ENCODE peak calls at places on chromosomes 16 and 17, in four cellular contexts. T is body of pancreas, F is NCI-H2081, I is GM18507. X is an unnamed sample.

GRCh38 chr16:54027126-54027922 is 259.3 kb downstream of the IRX3 start:
- DNase-seq in I (no peak), F (no peak), T (no peak), X (no peak)

GRCh38 chr16:24525970-24526559 is 13.3 kb upstream of the RBBP6 start:
- DNase-seq in I (no peak), T (peak), F (no peak), X (no peak)

GRCh38 chr16:50360033-50360778 is 8.6 kb downstream of the BRD7 start:
- DNase-seq in F (no peak), T (no peak), I (no peak), X (no peak)

GRCh38 chr16:88792078-88792550 is 7.1 kb upstream of the PIEZO1 start:
- DNase-seq in I (no peak), F (no peak), T (no peak), X (no peak)

GRCh38 chr16:47905771-47906170 is 250.0 kb downstream of the ABCC12 start:
- DNase-seq in F (no peak), T (no peak), I (no peak), X (no peak)

GRCh38 chr16:4994719-4995434 is 36.7 kb downstream of the SEC14L5 start:
- DNase-seq in F (no peak), I (no peak), T (no peak), X (no peak)

GRCh38 chr16:27373312-27373711 is 28.7 kb upstream of the IL21R start:
- DNase-seq in I (no peak), F (no peak), T (no peak), X (no peak)

GRCh38 chr16:50972899-50973298 is 178.2 kb downstream of the SALL1 start:
- DNase-seq in T (peak), I (no peak), F (no peak), X (no peak)

GRCh38 chr16:56260378-56260987 is 69.2 kb downstream of the GNAO1 start:
- DNase-seq in I (no peak), F (no peak), T (no peak), X (no peak)

GRCh38 chr17:50209472-50210248 is 8.2 kb upstream of the COL1A1 start:
- DNase-seq in T (peak), I (no peak), F (no peak), X (peak)

GRCh38 chr17:41624208-41625101 is at the start of gene KRT17:
- DNase-seq in F (no peak), T (no peak), I (no peak), X (peak)

GRCh38 chr16:55625843-55626242 is 29.9 kb upstream of the SLC6A2 start:
- DNase-seq in F (no peak), T (no peak), I (no peak), X (no peak)

GRCh38 chr17:7043544-7044268 is at the start of gene SLC16A11:
- DNase-seq in T (peak), F (peak), I (no peak), X (peak)

GRCh38 chr17:59331929-59332889 is 754 bp downstream of the YPEL2 start:
- DNase-seq in F (no peak), I (no peak), T (peak), X (peak)

GRCh38 chr16:4891886-4892216 is 44.6 kb downstream of the UBN1 start:
- DNase-seq in T (no peak), I (no peak), F (peak), X (no peak)

GRCh38 chr16:65875362-65876199 is 490.9 kb upstream of the CDH5 start:
- DNase-seq in I (no peak), T (no peak), F (no peak), X (no peak)

GRCh38 chr17:34151081-34151480 is 104.0 kb upstream of the CCL2 start:
- DNase-seq in I (no peak), F (no peak), T (no peak), X (no peak)

GRCh38 chr17:82012482-82013295 is 10.0 kb downstream of the CENPX start:
- DNase-seq in F (no peak), T (no peak), I (no peak), X (peak)

GRCh38 chr16:85164838-85165516 is 52.7 kb upstream of the CIBAR2 start:
- DNase-seq in F (no peak), T (no peak), I (no peak), X (no peak)

GRCh38 chr17:50927287-50927686 is 61.1 kb upstream of the TOB1 start:
- DNase-seq in I (no peak), F (no peak), T (no peak), X (no peak)

GRCh38 chr17:56613131-56613530 is 19.6 kb downstream of the NOG start:
- DNase-seq in T (no peak), F (no peak), I (no peak), X (no peak)

GRCh38 chr16:15949210-15950166 is at the start of gene ABCC1:
- DNase-seq in I (peak), T (peak), F (peak), X (peak)

GRCh38 chr16:47581114-47581513 is 120.0 kb downstream of the PHKB start:
- DNase-seq in F (no peak), I (no peak), T (no peak), X (no peak)

GRCh38 chr16:20064931-20065330 is 8.8 kb downstream of the GPR139 start:
- DNase-seq in T (no peak), I (no peak), F (no peak), X (no peak)

GRCh38 chr17:54992797-54993639 is 24.5 kb downstream of the STXBP4 start:
- DNase-seq in T (no peak), I (no peak), F (peak), X (no peak)

GRCh38 chr17:18184143-18185007 is 747 bp downstream of the ALKBH5 start:
- DNase-seq in F (peak), I (no peak), T (peak), X (peak)

GRCh38 chr17:9247401-9247938 is 226.2 kb downstream of the NTN1 start:
- DNase-seq in I (no peak), F (no peak), T (no peak), X (no peak)

GRCh38 chr16:47037396-47037745 is 63.9 kb upstream of the DNAJA2 start:
- DNase-seq in I (no peak), T (peak), F (no peak), X (no peak)

GRCh38 chr17:61806081-61806828 is 57.1 kb downstream of the BRIP1 start:
- DNase-seq in T (no peak), I (no peak), F (peak), X (no peak)

GRCh38 chr17:50627782-50628601 is 6.7 kb upstream of the ABCC3 start:
- DNase-seq in T (no peak), F (peak), I (no peak), X (no peak)

GRCh38 chr16:75106351-75107274 is 10.0 kb downstream of the LDHD start:
- DNase-seq in T (no peak), I (no peak), F (no peak), X (peak)

GRCh38 chr16:666572-666971 is 1.4 kb upstream of the RHOT2 start:
- DNase-seq in I (no peak), F (no peak), T (no peak), X (no peak)

GRCh38 chr17:4786516-4786915 is 352 bp upstream of the VMO1 start:
- DNase-seq in F (no peak), I (no peak), T (no peak), X (no peak)

GRCh38 chr16:75254359-75254837 is 3.0 kb upstream of the BCAR1 start:
- DNase-seq in I (no peak), T (no peak), F (no peak), X (peak)

GRCh38 chr17:40466298-40466971 is 23.2 kb downstream of the IGFBP4 start:
- DNase-seq in F (no peak), I (no peak), T (no peak), X (no peak)

GRCh38 chr16:67392301-67393059 is 818 bp downstream of the TPPP3 start:
- DNase-seq in I (no peak), F (no peak), T (no peak), X (peak)

GRCh38 chr17:65990593-65990992 is 201.3 kb downstream of the CEP112 start:
- DNase-seq in I (no peak), F (no peak), T (no peak), X (no peak)

GRCh38 chr17:76170114-76170513 is 29.1 kb upstream of the FOXJ1 start:
- DNase-seq in I (no peak), T (no peak), F (no peak), X (no peak)

GRCh38 chr17:37698132-37698615 is 46.7 kb downstream of the HNF1B start:
- DNase-seq in T (no peak), F (no peak), I (no peak), X (no peak)

X was measured in upper lobe of right lung.